ENCODE peak calls at places on chromosomes 13 and 19, in four cellular contexts. L is H1, J is endothelial cell of umbilical vein, S is astrocyte. Q is an unnamed sample.

GRCh38 chr19:55027472-55028337 is 10.4 kb downstream of the GP6 start:
- DNase-seq in L (no peak), J (no peak), S (no peak), Q (peak)

GRCh38 chr19:45130888-45131615 is 29.7 kb downstream of the NKPD1 start:
- DNase-seq in L (no peak), J (peak), S (no peak), Q (peak)

GRCh38 chr19:40962460-40962961 is 28.6 kb upstream of the CYP2B6 start:
- DNase-seq in L (no peak), J (no peak), S (peak), Q (peak)

GRCh38 chr19:47112166-47112663 is 1.4 kb downstream of the ZC3H4 start:
- DNase-seq in L (peak), J (peak), S (peak), Q (peak)

GRCh38 chr19:9155591-9155990 is 15.4 kb downstream of the ZNF317 start:
- DNase-seq in L (no peak), J (no peak), S (no peak), Q (no peak)

GRCh38 chr19:49593233-49594113 is 2.5 kb downstream of the PRR12 start:
- DNase-seq in L (peak), J (peak), S (peak), Q (peak)

GRCh38 chr19:38265213-38265861 is 964 bp downstream of the SPINT2 start:
- DNase-seq in L (no peak), J (no peak), S (no peak), Q (no peak)

GRCh38 chr19:28303502-28303901 is 909.4 kb downstream of the UQCRFS1 start:
- DNase-seq in L (no peak), J (no peak), S (no peak), Q (no peak)

GRCh38 chr19:47232422-47233211 is 1.6 kb upstream of the BBC3 start:
- DNase-seq in L (no peak), J (peak), S (peak), Q (peak)

GRCh38 chr13:50379584-50379983 is 364.3 kb downstream of the KCNRG start:
- DNase-seq in L (no peak), J (peak), S (peak), Q (peak)

GRCh38 chr13:94548382-94549240 is 47.3 kb downstream of the TGDS start:
- DNase-seq in L (no peak), J (no peak), S (peak), Q (peak)

GRCh38 chr13:108200781-108201398 is 14.4 kb downstream of the LIG4 start:
- DNase-seq in L (no peak), J (peak), S (peak), Q (peak)

GRCh38 chr13:40488869-40489391 is 177.5 kb downstream of the FOXO1 start:
- DNase-seq in L (no peak), J (no peak), S (no peak), Q (no peak)

GRCh38 chr13:86976521-86977324 is 694.4 kb upstream of the SLITRK5 start:
- DNase-seq in L (no peak), J (no peak), S (peak), Q (peak)

GRCh38 chr19:20359933-20360720 is 193.1 kb downstream of the ZNF486 start:
- DNase-seq in L (peak), J (no peak), S (no peak), Q (no peak)

GRCh38 chr19:9700229-9700981 is 25.5 kb upstream of the ZNF562 start:
- DNase-seq in L (no peak), J (no peak), S (no peak), Q (no peak)

GRCh38 chr13:58165617-58166016 is 534.1 kb downstream of the PCDH17 start:
- DNase-seq in L (no peak), J (no peak), S (no peak), Q (no peak)

GRCh38 chr19:8361921-8362793 is 1.8 kb upstream of the ANGPTL4 start:
- DNase-seq in L (no peak), J (peak), S (peak), Q (peak)

GRCh38 chr19:38496603-38497487 is 63.4 kb downstream of the RYR1 start:
- DNase-seq in L (no peak), J (no peak), S (no peak), Q (no peak)

GRCh38 chr13:113449693-113450347 is 3.5 kb downstream of the ADPRHL1 start:
- DNase-seq in L (no peak), J (no peak), S (no peak), Q (no peak)

GRCh38 chr19:518292-519231 is 11.3 kb downstream of the TPGS1 start:
- DNase-seq in L (peak), J (no peak), S (no peak), Q (no peak)

GRCh38 chr13:109856350-109856749 is 70.0 kb upstream of the IRS2 start:
- DNase-seq in L (no peak), J (no peak), S (no peak), Q (no peak)

GRCh38 chr13:29877456-29878096 is 27.2 kb upstream of the UBL3 start:
- DNase-seq in L (no peak), J (no peak), S (no peak), Q (no peak)

GRCh38 chr13:67549331-67549730 is 319.2 kb upstream of the PCDH9 start:
- DNase-seq in L (no peak), J (no peak), S (peak), Q (no peak)

GRCh38 chr13:33519561-33520479 is 234.3 kb upstream of the STARD13 start:
- DNase-seq in L (no peak), J (no peak), S (peak), Q (peak)

GRCh38 chr13:74134777-74135305 is 637 bp upstream of the KLF12 start:
- DNase-seq in L (peak), J (no peak), S (no peak), Q (peak)

GRCh38 chr13:50509771-50510441 is 333.6 kb downstream of the DLEU7 start:
- DNase-seq in L (no peak), J (no peak), S (peak), Q (peak)

GRCh38 chr19:31678421-31678820 is 329.2 kb upstream of the TSHZ3 start:
- DNase-seq in L (no peak), J (no peak), S (no peak), Q (no peak)

GRCh38 chr13:41107104-41107571 is 25.5 kb downstream of the KBTBD6 start:
- DNase-seq in L (peak), J (no peak), S (no peak), Q (no peak)

GRCh38 chr19:4686700-4687099 is 16.6 kb upstream of the MYDGF start:
- DNase-seq in L (no peak), J (no peak), S (no peak), Q (no peak)

GRCh38 chr13:36421447-36421846 is 10.8 kb upstream of the CCNA1 start:
- DNase-seq in L (no peak), J (peak), S (peak), Q (peak)

DNA sequence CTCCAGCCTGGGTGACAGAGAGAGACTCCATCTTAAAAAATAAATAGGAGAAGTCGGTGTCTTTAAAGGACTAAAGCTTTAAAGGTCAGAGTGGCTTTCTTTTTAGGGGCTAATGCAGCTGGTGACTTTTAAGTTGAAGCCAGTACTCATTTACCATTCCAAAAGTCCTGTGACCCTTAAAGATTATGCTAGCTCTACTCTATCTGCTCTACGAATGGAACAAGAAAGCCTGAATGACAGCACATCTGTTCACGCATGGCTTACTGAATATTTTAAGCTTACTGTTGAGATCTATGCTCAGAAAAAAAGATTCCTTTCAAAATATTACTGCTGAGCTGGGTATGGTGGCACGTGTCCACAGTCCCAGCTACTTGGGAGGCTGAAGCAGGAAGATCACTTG is 16.4 kb downstream of the TDRD12 start:
- DNase-seq in L (no peak), J (no peak), S (no peak), Q (no peak)
- H3K4me3 ChIP-seq in L (no peak), J (no peak), S (no peak), Q (no peak)

GRCh38 chr19:13872339-13872694 is 4.6 kb upstream of the NANOS3 start:
- DNase-seq in L (no peak), J (no peak), S (no peak), Q (no peak)

GRCh38 chr19:13872695-13873389 is 4.1 kb upstream of the NANOS3 start:
- DNase-seq in L (peak), J (peak), S (no peak), Q (no peak)

GRCh38 chr19:13876834-13877233 is at the start of gene NANOS3:
- DNase-seq in L (no peak), J (no peak), S (no peak), Q (no peak)

GRCh38 chr19:13875824-13876223 is 1.1 kb upstream of the NANOS3 start:
- DNase-seq in L (no peak), J (no peak), S (no peak), Q (no peak)

GRCh38 chr19:13873776-13874515 is 3.0 kb upstream of the NANOS3 start:
- DNase-seq in L (no peak), J (no peak), S (no peak), Q (no peak)
- H2AFZ ChIP-seq in L (no peak), J (no peak), S (no peak), Q (peak)

GRCh38 chr13:20989883-20990282 is 71.5 kb downstream of the LATS2 start:
- DNase-seq in L (no peak), J (no peak), S (no peak), Q (no peak)
- H3K4me3 ChIP-seq in L (no peak), J (no peak), S (no peak), Q (no peak)

GRCh38 chr19:43936219-43936618 is 1.1 kb upstream of the ZNF45 start:
- DNase-seq in L (no peak), J (no peak), S (no peak), Q (no peak)
- H2AFZ ChIP-seq in L (peak), J (no peak), S (no peak), Q (peak)